ENCODE peak calls at places on chromosome 22, in seven cellular contexts. Q is hepatocyte; P is spleen; Y is CD8-positive, alpha-beta memory T cell; T is adipocyte; C is HAP-1; Z is NT2/D1. X is an unnamed sample. For H3K4me1, the result is how much of the 10 kb centered on the place peaks cover.

GRCh38 chr22:44783581-44783980 is 31.2 kb downstream of the ARHGAP8 start:
- DNase-seq in Q (no peak), P (peak), Y (no peak), T (no peak), C (no peak), Z (no peak), X (no peak)

GRCh38 chr22:23564276-23564675 is 15.8 kb downstream of the IGLL1 start:
- DNase-seq in Q (no peak), P (no peak), Y (no peak), T (no peak), C (no peak), Z (no peak), X (no peak)

GRCh38 chr22:44671742-44672141 is 30.3 kb upstream of the PRR5 start:
- DNase-seq in Q (peak), P (no peak), Y (peak), T (peak), C (no peak), Z (no peak), X (no peak)

GRCh38 chr22:20524004-20524481 is 16.6 kb downstream of the MED15 start:
- DNase-seq in Q (no peak), P (no peak), Y (peak), T (no peak), C (no peak), Z (no peak), X (no peak)

GRCh38 chr22:17281026-17281809 is 62.0 kb upstream of the ADA2 start:
- DNase-seq in Q (no peak), P (peak), Y (no peak), T (no peak), C (no peak), Z (no peak), X (no peak)

GRCh38 chr22:19812910-19813309 is 41.8 kb downstream of the GNB1L start:
- DNase-seq in Q (no peak), P (peak), Y (no peak), T (no peak), C (no peak), Z (no peak), X (no peak)

GRCh38 chr22:38824587-38824986 is 19.2 kb downstream of the NPTXR start:
- DNase-seq in Q (peak), P (no peak), Y (peak), T (peak), C (peak), Z (peak), X (no peak)

GRCh38 chr22:41537203-41537602 is 7.1 kb downstream of the POLR3H start:
- DNase-seq in Q (no peak), P (no peak), Y (no peak), T (no peak), C (no peak), Z (no peak), X (no peak)

GRCh38 chr22:46138058-46138797 is 12.1 kb upstream of the PPARA start:
- DNase-seq in Q (no peak), P (peak), Y (no peak), T (no peak), C (no peak), Z (no peak), X (no peak)

GRCh38 chr22:46376096-46376495 is 40.6 kb downstream of the TRMU start:
- DNase-seq in Q (no peak), P (no peak), Y (no peak), T (no peak), C (no peak), Z (no peak), X (no peak)

GRCh38 chr22:23180301-23180892 is at the start of gene BCR:
- DNase-seq in Q (peak), P (peak), Y (peak), T (peak), C (no peak), Z (no peak), X (no peak)

GRCh38 chr22:48071305-48071704 is 1308.9 kb downstream of the TBC1D22A start:
- DNase-seq in Q (no peak), P (no peak), Y (no peak), T (no peak), C (no peak), Z (no peak), X (no peak)

GRCh38 chr22:48072777-48073176 is 1310.3 kb downstream of the TBC1D22A start:
- DNase-seq in Q (no peak), P (no peak), Y (no peak), T (no peak), C (no peak), Z (peak), X (no peak)

GRCh38 chr22:48070083-48070482 is 1307.6 kb downstream of the TBC1D22A start:
- DNase-seq in Q (no peak), P (no peak), Y (no peak), T (no peak), C (no peak), Z (no peak), X (no peak)

GRCh38 chr22:48071828-48072227 is 1309.4 kb downstream of the TBC1D22A start:
- DNase-seq in Q (no peak), P (no peak), Y (no peak), T (no peak), C (no peak), Z (no peak), X (no peak)

DNA sequence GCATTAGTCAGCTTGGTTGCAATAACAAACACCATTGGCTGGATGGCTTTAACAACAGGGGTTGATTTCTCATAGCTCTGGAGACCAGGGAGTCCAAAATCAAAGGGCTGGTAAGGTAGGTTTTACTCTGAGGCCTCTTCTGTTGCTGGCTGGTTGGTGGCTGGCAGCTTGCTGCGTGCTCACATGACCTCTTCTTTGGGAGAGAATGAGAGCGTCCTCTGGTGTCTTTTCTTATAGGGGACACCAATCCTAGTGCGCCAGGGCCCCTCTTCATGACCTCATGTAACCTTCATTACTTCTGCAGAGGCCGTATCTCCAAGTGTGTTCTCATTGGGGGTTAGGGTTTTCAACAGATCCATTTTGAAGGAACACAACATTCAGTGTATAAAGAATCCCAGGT is 1308.3 kb downstream of the TBC1D22A start:
- DNase-seq in Q (no peak), P (no peak), Y (no peak), T (no peak), C (no peak), Z (no peak), X (no peak)
- H3K4me1 ChIP-seq in Q (under half), P (under half), Y (under half), T (under half), C (under half), Z (under half), X (under half)

DNA sequence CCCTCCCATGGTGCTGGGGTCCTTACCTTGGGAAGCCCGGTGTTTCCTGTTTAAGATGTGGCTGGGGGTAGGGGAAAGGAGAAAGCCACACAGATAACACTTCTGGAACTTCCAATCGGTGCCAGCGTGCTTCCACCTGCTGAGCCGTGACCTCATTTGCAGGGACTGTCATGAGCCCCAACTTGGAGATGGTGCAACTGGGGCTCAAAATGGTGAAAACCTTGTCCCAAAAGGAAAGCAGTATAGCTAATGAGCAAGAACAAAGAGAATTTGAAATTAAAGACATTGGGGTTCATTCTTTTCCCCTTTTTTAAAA is 19.0 kb downstream of the TXN2 start:
- DNase-seq in Q (no peak), P (no peak), Y (no peak), T (no peak), C (no peak), Z (no peak), X (no peak)
- H3K4me1 ChIP-seq in Q (under half), P (half or more), Y (under half), T (under half), C (under half), Z (under half), X (half or more)

GRCh38 chr22:40121463-40121862 is 56.3 kb upstream of the TNRC6B start:
- DNase-seq in Q (no peak), P (no peak), Y (peak), T (no peak), C (no peak), Z (no peak), X (no peak)

GRCh38 chr22:40120783-40121182 is 56.9 kb upstream of the TNRC6B start:
- DNase-seq in Q (no peak), P (no peak), Y (no peak), T (no peak), C (no peak), Z (no peak), X (no peak)

GRCh38 chr22:40116496-40117200 is 61.1 kb upstream of the TNRC6B start:
- DNase-seq in Q (no peak), P (no peak), Y (peak), T (no peak), C (no peak), Z (no peak), X (no peak)

GRCh38 chr22:40122792-40123191 is 54.9 kb upstream of the TNRC6B start:
- DNase-seq in Q (no peak), P (no peak), Y (no peak), T (no peak), C (no peak), Z (no peak), X (no peak)

DNA sequence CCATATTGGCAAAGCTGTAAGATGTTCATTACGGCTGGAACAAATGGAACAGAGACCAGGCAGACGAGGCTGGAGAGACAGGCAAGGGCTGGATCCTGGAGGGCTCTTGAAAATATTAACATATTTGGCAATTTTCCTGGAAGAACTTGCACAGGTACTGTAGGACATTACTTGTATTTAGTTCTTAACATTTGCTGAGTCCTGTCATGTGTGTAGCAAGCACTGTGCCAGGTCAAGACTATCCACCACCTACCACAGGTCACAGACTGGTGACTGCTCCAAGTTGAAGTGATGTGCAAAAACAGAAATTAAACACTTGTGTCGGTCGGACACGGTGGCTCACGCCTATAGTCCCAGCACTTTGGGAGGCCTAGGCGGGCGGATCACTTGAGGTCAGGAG is 58.7 kb upstream of the TNRC6B start:
- DNase-seq in Q (no peak), P (no peak), Y (no peak), T (no peak), C (no peak), Z (no peak), X (no peak)
- H3K4me1 ChIP-seq in Q (under half), P (under half), Y (under half), T (under half), C (under half), Z (under half), X (under half)

DNA sequence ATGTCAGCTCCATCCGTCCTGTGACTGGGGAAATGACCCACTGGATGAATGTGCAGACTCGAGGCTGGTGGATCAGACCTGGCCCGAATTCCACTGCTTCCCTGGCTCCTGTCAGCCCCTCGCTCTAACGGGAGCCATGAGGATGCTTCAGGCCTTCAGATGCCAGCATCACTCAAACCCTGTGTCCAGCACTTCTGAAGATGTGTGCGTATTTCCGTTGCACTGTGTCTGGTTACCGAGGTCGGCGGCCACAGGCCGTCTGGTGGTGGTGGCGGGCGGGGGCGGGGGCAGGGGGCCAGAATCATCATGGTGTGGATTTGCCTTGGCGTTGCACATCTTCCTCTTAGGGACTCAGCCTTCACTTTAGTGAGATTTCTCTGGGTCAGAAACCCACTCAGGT is 13.4 kb downstream of the CRELD2 start:
- DNase-seq in Q (no peak), P (no peak), Y (no peak), T (no peak), C (no peak), Z (no peak), X (no peak)
- H3K4me1 ChIP-seq in Q (under half), P (half or more), Y (under half), T (under half), C (under half), Z (under half), X (under half)

GRCh38 chr22:30305519-30305905 is 16.2 kb upstream of the CASTOR1 start:
- DNase-seq in Q (no peak), P (peak), Y (peak), T (no peak), C (no peak), Z (no peak), X (no peak)

GRCh38 chr22:30307026-30307574 is 17.8 kb upstream of the CASTOR1 start:
- DNase-seq in Q (no peak), P (no peak), Y (no peak), T (no peak), C (no peak), Z (no peak), X (no peak)

GRCh38 chr22:30308096-30308495 is 18.6 kb downstream of the TBC1D10A start:
- DNase-seq in Q (no peak), P (no peak), Y (no peak), T (no peak), C (no peak), Z (no peak), X (no peak)

GRCh38 chr22:30305906-30306628 is 16.8 kb upstream of the CASTOR1 start:
- DNase-seq in Q (no peak), P (no peak), Y (peak), T (no peak), C (no peak), Z (no peak), X (no peak)

DNA sequence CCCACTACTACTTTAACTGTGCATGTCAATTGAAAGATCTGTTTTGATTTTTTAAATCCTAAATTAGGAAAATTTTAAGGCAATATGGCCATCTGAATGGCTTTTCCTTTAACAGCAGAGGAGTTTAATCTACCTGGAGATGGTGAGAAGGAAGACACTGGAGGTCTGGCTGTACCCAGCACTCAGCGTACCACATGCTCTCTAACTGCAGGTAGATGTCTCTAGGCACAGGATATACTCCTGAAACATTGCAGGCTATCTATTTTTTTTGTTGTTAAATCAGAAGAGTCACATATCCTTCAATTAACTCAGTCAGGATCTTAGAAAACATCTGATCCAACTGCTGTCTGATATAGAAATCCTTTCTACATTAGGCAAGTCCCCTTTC is 17.3 kb upstream of the CASTOR1 start:
- DNase-seq in Q (no peak), P (no peak), Y (no peak), T (no peak), C (no peak), Z (no peak), X (no peak)
- H3K4me1 ChIP-seq in Q (under half), P (half or more), Y (half or more), T (half or more), C (under half), Z (under half), X (under half)

GRCh38 chr22:37607010-37607911 is 1.4 kb upstream of the GGA1 start:
- DNase-seq in Q (peak), P (peak), Y (peak), T (peak), C (peak), Z (peak), X (peak)

GRCh38 chr22:37608477-37609239 is at the start of gene GGA1:
- DNase-seq in Q (peak), P (peak), Y (peak), T (peak), C (peak), Z (peak), X (peak)

GRCh38 chr22:37610480-37611148 is 2.0 kb downstream of the GGA1 start:
- DNase-seq in Q (no peak), P (peak), Y (no peak), T (no peak), C (no peak), Z (no peak), X (no peak)

GRCh38 chr22:37609240-37610152 is 862 bp downstream of the GGA1 start:
- DNase-seq in Q (no peak), P (no peak), Y (no peak), T (peak), C (no peak), Z (no peak), X (no peak)

GRCh38 chr22:37607912-37608476 is 640 bp upstream of the GGA1 start:
- DNase-seq in Q (no peak), P (no peak), Y (no peak), T (no peak), C (no peak), Z (no peak), X (no peak)
- H3K4me1 ChIP-seq in Q (under half), P (half or more), Y (half or more), T (under half), C (under half), Z (under half), X (under half)

DNA sequence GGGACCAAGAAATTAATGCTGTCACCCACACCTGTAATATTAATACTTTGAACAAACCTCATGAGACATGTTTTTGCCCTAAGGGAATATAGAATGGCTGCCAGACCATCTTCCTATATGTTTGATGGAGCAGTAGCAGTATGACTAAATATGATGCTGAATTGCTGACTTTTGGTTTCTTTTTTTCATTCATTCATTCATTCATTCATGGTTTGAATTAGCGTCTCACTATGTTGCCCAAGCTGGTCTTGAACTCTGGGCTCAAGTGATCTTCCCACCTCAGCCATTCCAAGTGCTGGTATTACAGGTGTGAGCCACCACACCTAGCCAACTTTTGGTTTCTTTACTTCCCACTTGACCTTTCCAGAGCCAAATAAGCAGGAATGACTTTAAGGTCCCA is 7.8 kb downstream of the CCDC117 start:
- DNase-seq in Q (no peak), P (no peak), Y (no peak), T (no peak), C (no peak), Z (no peak), X (no peak)
- H3K4me1 ChIP-seq in Q (under half), P (under half), Y (under half), T (under half), C (under half), Z (under half), X (under half)

GRCh38 chr22:26461188-26461810 is 22.3 kb downstream of the HPS4 start:
- DNase-seq in Q (peak), P (no peak), Y (no peak), T (peak), C (peak), Z (peak), X (no peak)

GRCh38 chr22:26463688-26464087 is 19.9 kb downstream of the HPS4 start:
- DNase-seq in Q (no peak), P (no peak), Y (no peak), T (no peak), C (no peak), Z (no peak), X (no peak)

GRCh38 chr22:26462051-26462450 is 21.5 kb downstream of the HPS4 start:
- DNase-seq in Q (no peak), P (no peak), Y (no peak), T (no peak), C (no peak), Z (no peak), X (no peak)

GRCh38 chr22:26464312-26464711 is 19.3 kb downstream of the HPS4 start:
- DNase-seq in Q (no peak), P (no peak), Y (no peak), T (peak), C (no peak), Z (no peak), X (no peak)

GRCh38 chr22:26462971-26463661 is 20.5 kb downstream of the HPS4 start:
- DNase-seq in Q (peak), P (no peak), Y (no peak), T (no peak), C (no peak), Z (no peak), X (no peak)
- H3K4me1 ChIP-seq in Q (under half), P (under half), Y (under half), T (under half), C (under half), Z (under half), X (under half)

GRCh38 chr22:37567991-37568390 is 7.7 kb downstream of the CDC42EP1 start:
- DNase-seq in Q (no peak), P (no peak), Y (no peak), T (no peak), C (no peak), Z (no peak), X (no peak)
- H3K4me1 ChIP-seq in Q (under half), P (half or more), Y (under half), T (under half), C (under half), Z (under half), X (under half)

DNA sequence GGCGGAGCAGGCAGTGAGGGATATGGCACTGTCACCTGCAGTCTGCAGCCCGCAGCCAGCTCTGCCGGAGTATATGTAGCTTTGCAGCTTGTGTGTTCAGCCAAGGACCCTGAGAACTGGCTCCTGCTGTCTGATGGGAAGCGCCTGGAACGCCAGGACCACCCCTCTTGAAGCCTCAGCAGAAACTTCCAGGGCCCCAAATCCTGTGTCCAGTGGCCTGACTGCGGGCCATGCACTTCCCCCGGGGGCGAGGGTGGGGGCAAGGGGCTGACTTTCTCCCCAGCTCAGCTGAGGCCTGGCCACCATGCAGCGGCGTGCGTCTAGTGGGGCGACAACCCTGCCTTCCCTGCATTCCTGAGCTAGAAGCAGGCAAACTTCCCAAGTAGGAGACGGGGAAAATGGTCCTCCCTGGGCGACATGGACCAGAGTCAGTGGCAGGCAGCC is 32.3 kb downstream of the PISD start:
- DNase-seq in Q (no peak), P (peak), Y (no peak), T (no peak), C (no peak), Z (no peak), X (no peak)
- H3K4me1 ChIP-seq in Q (under half), P (half or more), Y (under half), T (half or more), C (under half), Z (under half), X (under half)